ENCODE peak calls at places on chromosome X, in nine cellular contexts. E is tibial artery, F is GM13977, O is iPS-NIHi11, K is tibial nerve, Y is DMS 273 treated with DMSO at 0.1 percent for 48 hours, V is AG04450, Q is NCI-H774, U is globus pallidus. B is an unnamed sample.

GRCh38 chrX:150731795-150732194 is 38.6 kb downstream of the MTMR1 start:
- DNase-seq in Y (no peak), V (peak; percentile 68), Q (no peak), E (no peak), O (no peak), F (no peak), K (no peak), U (no peak), B (no peak)

GRCh38 chrX:39165185-39165584 is 363.9 kb downstream of the MID1IP1 start:
- DNase-seq in V (no peak), Y (no peak), O (no peak), E (no peak), U (no peak), F (no peak), K (no peak), Q (no peak), B (no peak)

GRCh38 chrX:28920554-28920953 is 333.3 kb downstream of the IL1RAPL1 start:
- DNase-seq in O (peak; percentile 4), V (no peak), Q (peak; percentile 80), F (no peak), Y (no peak), K (no peak), E (no peak), U (peak; percentile 54), B (no peak)

GRCh38 chrX:46571423-46572294 is 1.9 kb upstream of the CHST7 start:
- DNase-seq in V (no peak), F (peak; percentile 41), E (no peak), Y (no peak), O (no peak), U (no peak), K (no peak), Q (no peak), B (no peak)

GRCh38 chrX:153649178-153649914 is 2.3 kb downstream of the DUSP9 start:
- DNase-seq in F (peak; percentile 87), K (no peak), U (no peak), V (no peak), E (no peak), O (peak; percentile 83), Y (no peak), Q (peak; percentile 33), B (peak; percentile 36)

GRCh38 chrX:40096395-40097091 is 1.2 kb downstream of the BCOR start:
- DNase-seq in K (no peak), F (peak; percentile 65), E (no peak), U (peak; percentile 56), Y (no peak), V (no peak), O (no peak), Q (no peak), B (peak; percentile 45)

GRCh38 chrX:137215467-137215866 is 181.7 kb upstream of the GPR101 start:
- DNase-seq in O (no peak), Q (no peak), F (no peak), U (no peak), Y (no peak), V (no peak), K (no peak), E (no peak), B (no peak)

GRCh38 chrX:49754238-49754857 is 58.6 kb upstream of the PAGE1 start:
- DNase-seq in K (no peak), Y (no peak), V (peak; percentile 0), U (peak; percentile 27), F (no peak), O (peak; percentile 34), E (no peak), Q (peak; percentile 2), B (peak; percentile 36)

B was measured in Calu3.